ENCODE peak calls at places on chromosomes 1 and 21, in six cellular contexts. H is HEK293T; L is astrocyte of the cerebellum; O is H9; K is CD8-positive, alpha-beta memory T cell; A is A172. J is an unnamed sample.

GRCh38 chr1:44642255-44642654 is 32.0 kb downstream of the TMEM53 start:
- DNase-seq in H (no peak), A (no peak), K (no peak), O (no peak), L (no peak), J (no peak)

GRCh38 chr21:31282095-31282709 is 61.9 kb downstream of the TIAM1 start:
- DNase-seq in O (no peak), L (peak; percentile 82), H (no peak), A (peak; percentile 99), K (no peak), J (no peak)

GRCh38 chr1:167876597-167877175 is 37.2 kb downstream of the ADCY10 start:
- DNase-seq in H (no peak), K (no peak), L (no peak), O (no peak), A (no peak), J (no peak)

GRCh38 chr1:164440222-164440621 is 118.8 kb upstream of the PBX1 start:
- DNase-seq in O (peak; percentile 49), A (peak; percentile 29), L (no peak), K (no peak), H (peak; percentile 46), J (no peak)

GRCh38 chr1:182984621-182985020 is 31.7 kb upstream of the SHCBP1L start:
- DNase-seq in L (no peak), K (no peak), A (no peak), H (no peak), O (no peak), J (no peak)

GRCh38 chr1:66237722-66238479 is 296.1 kb upstream of the SGIP1 start:
- DNase-seq in L (no peak), H (no peak), A (no peak), K (no peak), O (no peak), J (no peak)

GRCh38 chr1:181485276-181486097 is 2.2 kb downstream of the CACNA1E start:
- DNase-seq in L (no peak), H (no peak), O (peak; percentile 77), A (no peak), K (no peak), J (no peak)

GRCh38 chr1:169427081-169427611 is at the start of gene CCDC181:
- DNase-seq in K (peak; percentile 69), H (peak; percentile 95), A (peak; percentile 17), L (peak; percentile 39), O (peak; percentile 95), J (peak; percentile 48)

GRCh38 chr21:25563399-25564116 is 43.7 kb downstream of the MRPL39 start:
- DNase-seq in H (no peak), O (no peak), K (peak; percentile 54), L (no peak), A (no peak), J (no peak)

GRCh38 chr21:38938343-38938742 is 132.6 kb downstream of the ETS2 start:
- DNase-seq in K (no peak), O (no peak), H (no peak), L (no peak), A (peak; percentile 77), J (no peak)

GRCh38 chr21:26833011-26833410 is 12.2 kb downstream of the ADAMTS1 start:
- DNase-seq in H (no peak), O (no peak), A (no peak), L (no peak), K (no peak), J (no peak)

GRCh38 chr1:226126824-226127591 is 59.5 kb downstream of the ACBD3 start:
- DNase-seq in H (no peak), A (no peak), L (no peak), K (no peak), O (no peak), J (no peak)

GRCh38 chr1:11566042-11566825 is 87.3 kb downstream of the DISP3 start:
- DNase-seq in H (no peak), A (no peak), L (no peak), K (no peak), O (no peak), J (no peak)

GRCh38 chr1:90725341-90725960 is 8.3 kb upstream of the BARHL2 start:
- DNase-seq in L (no peak), H (no peak), A (no peak), K (no peak), O (peak; percentile 64), J (no peak)

GRCh38 chr1:196433000-196433399 is 175.2 kb downstream of the KCNT2 start:
- DNase-seq in K (no peak), L (no peak), A (no peak), O (no peak), H (no peak), J (no peak)

GRCh38 chr21:16330340-16331319 is 600.8 kb downstream of the USP25 start:
- DNase-seq in K (no peak), O (no peak), L (peak; percentile 77), A (peak; percentile 74), H (peak; percentile 64), J (no peak)

GRCh38 chr1:196997428-196997827 is 20.1 kb downstream of the CFHR5 start:
- DNase-seq in K (no peak), H (no peak), L (no peak), O (no peak), A (peak; percentile 42), J (no peak)

GRCh38 chr1:114564141-114564540 is 17.3 kb downstream of the BCAS2 start:
- DNase-seq in H (no peak), A (no peak), L (no peak), K (no peak), O (no peak), J (no peak)

GRCh38 chr21:23496729-23497128 is 2110.6 kb downstream of the MRPL39 start:
- DNase-seq in L (no peak), K (no peak), A (no peak), H (no peak), O (no peak), J (no peak)

GRCh38 chr1:54265661-54266060 is 65.7 kb downstream of the MRPL37 start:
- DNase-seq in H (no peak), A (no peak), O (no peak), K (no peak), L (no peak), J (no peak)

GRCh38 chr1:30916296-30916695 is 7.7 kb upstream of the SDC3 start:
- DNase-seq in H (no peak), A (no peak), L (no peak), O (peak; percentile 9), K (no peak), J (no peak)

GRCh38 chr1:39204441-39205081 is at the start of gene MACF1:
- DNase-seq in A (peak; percentile 88), L (peak; percentile 85), H (no peak), O (peak; percentile 50), K (no peak), J (peak; percentile 22)

GRCh38 chr1:156673387-156674121 is 3.7 kb downstream of the NES start:
- DNase-seq in H (no peak), K (no peak), O (peak; percentile 97), A (no peak), L (no peak), J (no peak)

GRCh38 chr21:42059721-42060120 is 11.4 kb upstream of the UMODL1 start:
- DNase-seq in O (no peak), L (no peak), H (no peak), A (no peak), K (peak; percentile 36), J (no peak)

GRCh38 chr1:158019177-158019868 is 25.9 kb downstream of the KIRREL1 start:
- DNase-seq in O (peak; percentile 82), L (peak; percentile 90), A (peak; percentile 97), K (no peak), H (peak; percentile 38), J (no peak)

GRCh38 chr1:24694380-24694843 is 50.8 kb upstream of the CLIC4 start:
- DNase-seq in H (no peak), O (no peak), K (no peak), A (peak; percentile 40), L (no peak), J (no peak)

GRCh38 chr1:215899901-215900300 is 332.8 kb downstream of the KCTD3 start:
- DNase-seq in L (peak; percentile 59), O (no peak), H (no peak), K (no peak), A (no peak), J (no peak)

GRCh38 chr1:42690477-42691156 is 8.4 kb downstream of the YBX1 start:
- DNase-seq in H (no peak), L (no peak), A (no peak), O (no peak), K (no peak), J (no peak)

GRCh38 chr1:37761416-37762095 is 3.4 kb downstream of the EPHA10 start:
- DNase-seq in O (no peak), K (no peak), A (no peak), H (no peak), L (no peak), J (no peak)

GRCh38 chr1:91766883-91767282 is 119.1 kb downstream of the TGFBR3 start:
- DNase-seq in H (no peak), A (no peak), L (no peak), K (no peak), O (no peak), J (no peak)

GRCh38 chr1:151619489-151620093 is 7.7 kb downstream of the SNX27 start:
- DNase-seq in K (no peak), O (no peak), A (peak; percentile 36), H (no peak), L (peak; percentile 26), J (no peak)

GRCh38 chr1:207264663-207265270 is 56.7 kb upstream of the CD55 start:
- DNase-seq in H (no peak), L (no peak), K (no peak), O (no peak), A (no peak), J (no peak)

GRCh38 chr21:38825901-38826300 is 20.2 kb downstream of the ETS2 start:
- DNase-seq in L (no peak), O (no peak), A (no peak), H (no peak), K (no peak), J (no peak)

GRCh38 chr1:1354271-1355247 is 3.8 kb downstream of the MXRA8 start:
- DNase-seq in K (no peak), O (no peak), L (no peak), H (no peak), A (no peak), J (no peak)

GRCh38 chr21:36647279-36648093 is 51.4 kb upstream of the SIM2 start:
- DNase-seq in K (no peak), O (peak; percentile 57), L (no peak), H (no peak), A (peak; percentile 73), J (no peak)

GRCh38 chr1:30890502-30891222 is 17.9 kb downstream of the SDC3 start:
- DNase-seq in L (no peak), K (no peak), H (no peak), O (no peak), A (no peak), J (no peak)

GRCh38 chr1:159821171-159821867 is 5.4 kb upstream of the SLAMF8 start:
- DNase-seq in L (no peak), O (peak; percentile 56), A (no peak), H (no peak), K (no peak), J (no peak)

GRCh38 chr1:174206148-174206826 is 47.0 kb downstream of the RABGAP1L start:
- DNase-seq in K (no peak), L (no peak), O (no peak), H (no peak), A (peak; percentile 52), J (no peak)

GRCh38 chr1:9169601-9170137 is 40.8 kb upstream of the GPR157 start:
- DNase-seq in L (no peak), K (no peak), H (no peak), A (no peak), O (no peak), J (no peak)